ENCODE peak calls at places on chromosomes 12 and 14, in four cellular contexts. Z is AG09309, U is AG04450, I is lung. A is an unnamed sample.

GRCh38 chr12:5204271-5204670 is 160.6 kb downstream of the KCNA5 start:
- DNase-seq in Z (no peak), U (no peak), I (no peak), A (no peak)

GRCh38 chr12:72586456-72586855 is 314.3 kb downstream of the TRHDE start:
- DNase-seq in Z (no peak), U (no peak), I (no peak), A (no peak)

GRCh38 chr14:32744811-32745445 is 193.8 kb upstream of the NPAS3 start:
- DNase-seq in Z (no peak), U (no peak), I (no peak), A (no peak)

GRCh38 chr14:46377305-46377704 is 274.3 kb downstream of the RPL10L start:
- DNase-seq in Z (no peak), U (no peak), I (no peak), A (no peak)

GRCh38 chr12:50404307-50404706 is 3.6 kb downstream of the LARP4 start:
- DNase-seq in Z (no peak), U (no peak), I (no peak), A (no peak)

GRCh38 chr12:44015333-44015941 is 179.6 kb downstream of the TMEM117 start:
- DNase-seq in Z (peak; percentile 37), U (peak; percentile 8), I (no peak), A (no peak)

GRCh38 chr12:63045020-63045860 is 105.8 kb downstream of the AVPR1A start:
- DNase-seq in Z (peak; percentile 60), U (peak; percentile 16), I (no peak), A (no peak)

GRCh38 chr14:71716371-71716770 is 215.9 kb upstream of the RGS6 start:
- DNase-seq in Z (no peak), U (no peak), I (no peak), A (no peak)

GRCh38 chr12:15209782-15210181 is 11.4 kb downstream of the RERG start:
- DNase-seq in Z (peak; percentile 8), U (no peak), I (no peak), A (no peak)

GRCh38 chr12:27207626-27208413 is 36.3 kb upstream of the STK38L start:
- DNase-seq in Z (no peak), U (no peak), I (no peak), A (peak; percentile 58)

GRCh38 chr14:105519946-105520698 is 6.3 kb upstream of the TMEM121 start:
- DNase-seq in Z (no peak), U (no peak), I (no peak), A (no peak)

GRCh38 chr12:12749433-12749832 is 32.3 kb downstream of the CDKN1B start:
- DNase-seq in Z (no peak), U (no peak), I (no peak), A (no peak)

GRCh38 chr14:87679094-87679493 is 313.9 kb downstream of the GALC start:
- DNase-seq in Z (no peak), U (no peak), I (no peak), A (no peak)

GRCh38 chr12:127083028-127083949 is 1183.7 kb upstream of the TMEM132C start:
- DNase-seq in Z (peak; percentile 55), U (peak; percentile 30), I (no peak), A (peak; percentile 14)

GRCh38 chr14:35435177-35435576 is 30.6 kb upstream of the NFKBIA start:
- DNase-seq in Z (no peak), U (no peak), I (no peak), A (no peak)

GRCh38 chr12:26338574-26339572 is 143.5 kb downstream of the SSPN start:
- DNase-seq in Z (no peak), U (no peak), I (no peak), A (no peak)

DNA sequence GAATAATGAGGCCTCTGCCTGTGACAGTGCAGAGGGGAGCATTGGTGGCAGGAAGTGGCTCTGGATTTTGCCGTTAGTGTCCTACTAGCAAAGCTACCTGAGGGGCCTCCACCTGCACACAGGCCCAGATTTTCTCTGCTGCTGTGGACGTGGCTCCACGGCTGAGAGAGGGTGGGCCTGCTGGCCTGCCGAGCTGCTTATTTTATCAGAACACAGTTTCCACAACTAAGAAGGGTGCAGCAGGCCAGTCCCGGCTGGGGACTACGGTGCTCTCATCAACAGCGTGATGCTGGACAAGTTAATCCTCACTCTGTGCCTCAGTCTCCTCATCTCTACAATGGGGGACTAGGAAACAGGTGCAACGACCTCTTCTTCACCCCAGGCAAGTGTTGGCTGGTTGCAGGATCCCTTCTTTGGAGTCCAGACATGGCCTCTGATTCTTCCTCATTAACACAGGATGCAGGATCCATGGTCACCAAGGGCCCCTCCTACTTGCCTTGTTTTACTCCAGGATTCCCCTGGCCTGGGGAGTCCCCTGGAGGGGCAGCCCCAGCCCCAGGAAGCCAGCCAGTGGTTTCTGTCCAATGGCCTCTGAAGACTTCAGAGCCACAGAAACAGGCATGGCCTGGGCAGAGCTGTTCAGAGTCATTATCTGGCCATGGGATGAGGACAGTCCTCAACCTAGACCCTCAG is 3.3 kb downstream of the FAM181A start:
- DNase-seq in Z (no peak), U (no peak), I (no peak), A (no peak)
- TF ChIP-seq CTCF in Z (no peak), U (no peak), I (no peak), A (no peak)

DNA sequence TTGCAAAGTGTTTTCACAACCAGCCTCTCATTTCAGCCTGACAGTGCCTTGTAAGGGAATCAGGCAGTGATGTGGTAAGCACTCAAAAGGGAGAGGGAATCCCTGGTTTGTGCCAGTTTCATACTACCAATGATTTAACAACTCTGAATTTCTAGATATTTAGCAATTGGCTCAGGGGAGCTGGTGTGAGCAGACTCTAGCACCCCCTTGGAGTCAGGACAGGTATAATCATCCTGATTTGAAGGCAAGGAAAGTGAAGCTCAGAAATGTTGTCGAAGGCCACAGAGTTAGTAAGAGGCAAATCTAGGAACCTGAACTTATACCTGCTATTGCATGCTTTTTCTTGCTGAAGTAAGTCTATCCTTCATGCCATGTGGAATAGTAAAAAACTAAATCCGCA is 63.1 kb upstream of the DACT1 start:
- DNase-seq in Z (no peak), U (no peak), I (no peak), A (no peak)
- TF ChIP-seq CTCF in Z (peak; percentile 16), U (peak; percentile 10), I (no peak), A (no peak)

DNA sequence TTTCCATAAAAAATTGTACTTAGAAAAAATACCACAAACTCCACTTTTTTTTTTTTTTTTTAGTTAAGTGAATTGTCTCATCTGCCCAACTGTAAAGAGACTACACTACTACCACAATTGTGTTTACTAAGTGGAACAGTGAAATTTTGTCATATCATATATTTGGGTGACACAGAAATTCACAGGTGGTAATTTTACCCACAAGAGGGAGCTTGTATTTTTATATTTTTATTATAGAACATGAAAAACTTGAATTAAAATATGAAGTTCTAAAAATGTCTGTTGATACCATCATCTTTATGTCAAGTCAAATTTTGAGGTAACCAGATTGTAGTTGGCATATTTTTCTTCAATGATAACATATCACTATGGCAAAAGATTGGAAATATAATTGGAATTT is 329.4 kb upstream of the SOX5 start:
- DNase-seq in Z (no peak), U (no peak), I (no peak), A (no peak)
- TF ChIP-seq CTCF in Z (no peak), U (no peak), I (no peak), A (no peak)

DNA sequence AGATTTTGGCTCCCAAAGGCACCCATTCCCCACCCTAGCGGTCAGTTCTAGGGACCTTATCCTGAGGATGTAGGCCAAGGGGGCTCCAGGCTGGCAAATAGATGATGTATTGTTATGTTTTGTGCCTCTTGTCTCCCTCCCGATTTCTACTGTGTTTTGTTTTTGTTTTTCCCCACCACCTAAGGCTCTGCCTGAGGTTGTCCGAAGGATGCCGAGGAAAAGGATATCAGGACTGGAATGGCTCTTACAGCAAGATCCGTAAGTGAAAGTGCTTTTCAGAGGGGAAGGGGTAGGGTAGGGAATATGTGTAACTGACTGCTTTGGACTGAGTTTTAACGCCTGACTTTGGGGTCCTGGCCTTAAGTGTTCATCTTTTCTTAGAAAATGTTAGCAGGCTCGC is 6.6 kb downstream of the FOXG1 start:
- DNase-seq in Z (no peak), U (no peak), I (no peak), A (no peak)
- TF ChIP-seq CTCF in Z (no peak), U (no peak), I (no peak), A (no peak)

DNA sequence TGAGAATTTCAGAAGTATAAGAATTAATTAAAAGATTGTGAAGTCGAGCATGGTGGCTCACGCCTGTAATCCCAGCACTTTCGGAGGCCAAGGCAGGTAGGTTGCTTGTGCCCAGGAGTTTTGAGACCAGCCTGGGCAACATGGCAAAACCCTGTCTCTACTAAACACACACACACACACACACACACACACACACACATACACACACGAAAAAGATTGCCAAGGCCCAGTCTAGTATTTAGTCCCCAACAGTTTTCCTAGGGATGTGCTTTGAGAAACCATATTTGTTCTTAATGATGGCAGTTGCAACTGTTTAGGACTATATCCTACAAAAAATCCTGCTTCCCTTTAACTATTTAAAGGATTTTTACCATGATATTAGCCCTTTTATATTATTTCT is 6.0 kb downstream of the TBK1 start:
- DNase-seq in Z (no peak), U (no peak), I (no peak), A (no peak)
- TF ChIP-seq CTCF in Z (no peak), U (no peak), I (no peak), A (no peak)

GRCh38 chr12:107667464-107667863 is 18.1 kb upstream of the PWP1 start:
- DNase-seq in Z (no peak), U (no peak), I (no peak), A (no peak)

GRCh38 chr12:107669946-107670345 is 15.7 kb upstream of the PWP1 start:
- DNase-seq in Z (no peak), U (no peak), I (no peak), A (no peak)

GRCh38 chr12:107668743-107669142 is 16.9 kb upstream of the PWP1 start:
- DNase-seq in Z (no peak), U (no peak), I (no peak), A (no peak)

GRCh38 chr12:107668320-107668719 is 17.3 kb upstream of the PWP1 start:
- DNase-seq in Z (no peak), U (no peak), I (no peak), A (no peak)

DNA sequence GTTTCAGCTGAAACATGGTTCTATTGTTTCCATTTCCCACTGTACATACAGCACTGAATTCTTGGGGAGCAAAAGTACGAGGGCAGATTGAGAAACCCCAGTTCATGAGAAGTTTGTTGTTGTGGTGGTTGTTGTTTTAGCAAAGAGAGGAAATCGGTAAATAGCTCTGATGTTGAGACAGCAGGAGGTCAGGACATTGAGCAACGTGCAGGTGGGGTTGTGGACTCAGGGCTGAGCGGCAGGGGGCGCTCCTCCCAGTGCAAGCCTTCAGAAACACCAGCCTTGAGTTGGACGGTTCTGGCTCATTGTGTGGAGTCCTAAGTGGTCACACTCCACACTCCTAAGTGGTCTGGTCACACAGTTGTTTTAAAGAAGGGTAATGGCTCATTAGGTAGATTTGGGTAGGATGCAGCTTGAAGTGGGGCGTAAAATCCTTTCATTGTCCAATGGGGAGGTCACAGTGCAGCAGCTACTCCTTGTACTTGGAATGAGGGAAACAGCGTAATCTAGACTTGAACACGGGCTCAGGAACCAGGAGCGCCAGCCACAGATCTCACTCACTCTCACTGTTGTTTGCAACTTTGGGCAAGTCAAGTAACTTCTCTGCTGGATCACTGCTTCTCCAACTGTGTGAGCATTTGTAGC is 14.5 kb upstream of the PWP1 start:
- DNase-seq in Z (no peak), U (no peak), I (no peak), A (peak; percentile 65)
- TF ChIP-seq CTCF in Z (peak; percentile 60), U (peak; percentile 53), I (peak; percentile 21), A (peak; percentile 78)

A was measured in activated CD8-positive, alpha-beta T cell treated with anti-CD3 and anti-CD28 coated beads for 36 hours.